ENCODE peak calls at places on chromosome 9, in five cellular contexts. One of them, this sample, is unnamed.

GRCh38 chr9:135990468-135991429 is 29.6 kb upstream of the UBAC1 start:
- DNase-seq in brain microvascular endothelial cell: no peak
- DNase-seq in HepG2: peak
- DNase-seq in A549: peak
- DNase-seq in Panc1: no peak
- DNase-seq in this sample: peak

GRCh38 chr9:73116030-73116429 is 35.6 kb upstream of the ANXA1 start:
- DNase-seq in A549: no peak
- DNase-seq in Panc1: no peak
- DNase-seq in brain microvascular endothelial cell: peak
- DNase-seq in HepG2: no peak
- DNase-seq in this sample: no peak

GRCh38 chr9:138003485-138004190 is 126.1 kb downstream of the CACNA1B start:
- DNase-seq in Panc1: no peak
- DNase-seq in HepG2: no peak
- DNase-seq in brain microvascular endothelial cell: no peak
- DNase-seq in A549: no peak
- DNase-seq in this sample: no peak

GRCh38 chr9:20838218-20838617 is 154.2 kb downstream of the FOCAD start:
- DNase-seq in A549: no peak
- DNase-seq in Panc1: no peak
- DNase-seq in brain microvascular endothelial cell: no peak
- DNase-seq in HepG2: peak
- DNase-seq in this sample: no peak

GRCh38 chr9:131704195-131704983 is 35.5 kb downstream of the RAPGEF1 start:
- DNase-seq in HepG2: no peak
- DNase-seq in brain microvascular endothelial cell: no peak
- DNase-seq in A549: no peak
- DNase-seq in Panc1: no peak
- DNase-seq in this sample: no peak

GRCh38 chr9:94804917-94805544 is 78.5 kb downstream of the AOPEP start:
- DNase-seq in Panc1: no peak
- DNase-seq in HepG2: no peak
- DNase-seq in brain microvascular endothelial cell: no peak
- DNase-seq in A549: peak
- DNase-seq in this sample: no peak

GRCh38 chr9:108535526-108535925 is 320.3 kb downstream of the ACTL7B start:
- DNase-seq in A549: peak
- DNase-seq in Panc1: no peak
- DNase-seq in HepG2: peak
- DNase-seq in brain microvascular endothelial cell: no peak
- DNase-seq in this sample: no peak

GRCh38 chr9:22037954-22038690 is 29.0 kb upstream of the CDKN2B start:
- DNase-seq in Panc1: no peak
- DNase-seq in HepG2: no peak
- DNase-seq in A549: no peak
- DNase-seq in brain microvascular endothelial cell: no peak
- DNase-seq in this sample: no peak

GRCh38 chr9:33187519-33188218 is 20.5 kb upstream of the B4GALT1 start:
- DNase-seq in A549: no peak
- DNase-seq in HepG2: no peak
- DNase-seq in brain microvascular endothelial cell: no peak
- DNase-seq in Panc1: no peak
- DNase-seq in this sample: peak

GRCh38 chr9:137829260-137829996 is 48.2 kb upstream of the CACNA1B start:
- DNase-seq in Panc1: no peak
- DNase-seq in HepG2: no peak
- DNase-seq in A549: no peak
- DNase-seq in brain microvascular endothelial cell: no peak
- DNase-seq in this sample: no peak

GRCh38 chr9:98917691-98918487 is 25.8 kb upstream of the COL15A1 start:
- DNase-seq in HepG2: no peak
- DNase-seq in Panc1: no peak
- DNase-seq in brain microvascular endothelial cell: no peak
- DNase-seq in A549: no peak
- DNase-seq in this sample: no peak

GRCh38 chr9:119436261-119436660 is 67.0 kb upstream of the BRINP1 start:
- DNase-seq in A549: no peak
- DNase-seq in brain microvascular endothelial cell: no peak
- DNase-seq in HepG2: no peak
- DNase-seq in Panc1: no peak
- DNase-seq in this sample: no peak

GRCh38 chr9:92377904-92378303 is 26.5 kb downstream of the OGN start:
- DNase-seq in brain microvascular endothelial cell: no peak
- DNase-seq in A549: no peak
- DNase-seq in Panc1: no peak
- DNase-seq in HepG2: no peak
- DNase-seq in this sample: no peak

GRCh38 chr9:23851024-23851629 is 25.1 kb upstream of the ELAVL2 start:
- DNase-seq in brain microvascular endothelial cell: no peak
- DNase-seq in A549: peak
- DNase-seq in Panc1: no peak
- DNase-seq in HepG2: no peak
- DNase-seq in this sample: peak

GRCh38 chr9:19650292-19650691 is 138.5 kb downstream of the SLC24A2 start:
- DNase-seq in brain microvascular endothelial cell: no peak
- DNase-seq in HepG2: no peak
- DNase-seq in A549: no peak
- DNase-seq in Panc1: no peak
- DNase-seq in this sample: no peak

GRCh38 chr9:14415947-14416346 is 102.0 kb upstream of the NFIB start:
- DNase-seq in Panc1: no peak
- DNase-seq in A549: no peak
- DNase-seq in HepG2: no peak
- DNase-seq in brain microvascular endothelial cell: peak
- DNase-seq in this sample: no peak

GRCh38 chr9:107504585-107505455 is 15.3 kb upstream of the KLF4 start:
- DNase-seq in A549: peak
- DNase-seq in brain microvascular endothelial cell: peak
- DNase-seq in HepG2: peak
- DNase-seq in Panc1: peak
- DNase-seq in this sample: no peak

GRCh38 chr9:134196911-134197310 is 32.5 kb upstream of the RNU6ATAC start:
- DNase-seq in brain microvascular endothelial cell: no peak
- DNase-seq in HepG2: no peak
- DNase-seq in Panc1: no peak
- DNase-seq in A549: no peak
- DNase-seq in this sample: peak

GRCh38 chr9:29668732-29669131 is 2095.5 kb upstream of the C9orf72 start:
- DNase-seq in A549: no peak
- DNase-seq in Panc1: no peak
- DNase-seq in HepG2: no peak
- DNase-seq in brain microvascular endothelial cell: no peak
- DNase-seq in this sample: no peak

GRCh38 chr9:134894136-134894860 is 13.7 kb downstream of the FCN2 start:
- DNase-seq in brain microvascular endothelial cell: no peak
- DNase-seq in A549: no peak
- DNase-seq in Panc1: no peak
- DNase-seq in HepG2: no peak
- DNase-seq in this sample: no peak

GRCh38 chr9:85089188-85089969 is 419.9 kb downstream of the NTRK2 start:
- DNase-seq in brain microvascular endothelial cell: no peak
- DNase-seq in Panc1: no peak
- DNase-seq in A549: no peak
- DNase-seq in HepG2: no peak
- DNase-seq in this sample: no peak
- H3K27ac ChIP-seq in brain microvascular endothelial cell: no peak
- H3K27ac ChIP-seq in Panc1: no peak
- H3K27ac ChIP-seq in A549: no peak
- H3K27ac ChIP-seq in HepG2: no peak
- H3K27ac ChIP-seq in this sample: no peak

DNA sequence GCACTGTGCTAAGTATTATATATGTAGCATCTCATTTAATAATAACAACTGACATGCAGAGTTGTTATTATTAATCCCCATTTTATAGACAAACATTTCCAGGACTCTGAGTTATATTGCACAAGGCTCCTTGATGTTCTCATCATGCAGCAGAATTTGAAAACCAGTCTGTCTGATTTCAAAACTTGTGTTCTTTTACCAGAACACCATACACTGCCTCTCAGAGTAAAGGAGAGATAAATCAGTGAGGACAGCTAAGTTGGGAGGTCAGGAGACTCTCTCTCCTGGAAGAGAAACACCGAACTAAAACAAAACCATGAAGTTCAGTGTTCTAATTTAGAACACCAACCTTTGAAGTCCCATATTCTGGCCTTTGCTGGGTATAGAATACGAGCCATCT is 92.7 kb upstream of the TNC start:
- DNase-seq in Panc1: no peak
- DNase-seq in HepG2: no peak
- DNase-seq in brain microvascular endothelial cell: no peak
- DNase-seq in A549: no peak
- DNase-seq in this sample: no peak
- H3K27ac ChIP-seq in Panc1: no peak
- H3K27ac ChIP-seq in HepG2: no peak
- H3K27ac ChIP-seq in brain microvascular endothelial cell: no peak
- H3K27ac ChIP-seq in A549: no peak
- H3K27ac ChIP-seq in this sample: no peak

GRCh38 chr9:128160603-128160987 is 530 bp downstream of the BBLN start:
- DNase-seq in brain microvascular endothelial cell: peak
- DNase-seq in A549: no peak
- DNase-seq in HepG2: no peak
- DNase-seq in Panc1: no peak
- DNase-seq in this sample: no peak
- H3K27ac ChIP-seq in brain microvascular endothelial cell: peak
- H3K27ac ChIP-seq in A549: peak
- H3K27ac ChIP-seq in HepG2: peak
- H3K27ac ChIP-seq in Panc1: peak
- H3K27ac ChIP-seq in this sample: peak

DNA sequence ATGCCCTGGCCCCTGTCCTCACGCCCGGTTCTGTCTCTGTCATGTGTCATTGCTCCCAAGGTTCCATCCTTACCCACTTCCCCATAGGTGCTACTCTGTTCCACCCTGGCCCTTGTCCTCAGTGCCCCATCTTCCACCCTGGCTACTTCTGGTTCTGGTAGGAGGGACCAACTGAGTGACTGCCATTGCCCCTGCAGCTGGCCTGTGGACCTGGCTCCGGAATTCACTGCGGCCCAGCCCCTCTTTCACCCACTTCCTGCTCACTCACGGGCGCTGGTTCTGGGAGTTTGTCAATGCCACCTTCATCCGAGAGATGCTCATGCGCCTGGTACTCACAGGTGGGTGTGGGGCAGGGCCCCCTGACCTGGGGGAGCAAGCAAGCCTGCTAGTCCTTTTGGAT is 7.4 kb downstream of the PTGS1 start:
- DNase-seq in Panc1: no peak
- DNase-seq in brain microvascular endothelial cell: no peak
- DNase-seq in HepG2: no peak
- DNase-seq in A549: no peak
- DNase-seq in this sample: no peak
- H3K27ac ChIP-seq in Panc1: peak
- H3K27ac ChIP-seq in brain microvascular endothelial cell: no peak
- H3K27ac ChIP-seq in HepG2: no peak
- H3K27ac ChIP-seq in A549: peak
- H3K27ac ChIP-seq in this sample: no peak

DNA sequence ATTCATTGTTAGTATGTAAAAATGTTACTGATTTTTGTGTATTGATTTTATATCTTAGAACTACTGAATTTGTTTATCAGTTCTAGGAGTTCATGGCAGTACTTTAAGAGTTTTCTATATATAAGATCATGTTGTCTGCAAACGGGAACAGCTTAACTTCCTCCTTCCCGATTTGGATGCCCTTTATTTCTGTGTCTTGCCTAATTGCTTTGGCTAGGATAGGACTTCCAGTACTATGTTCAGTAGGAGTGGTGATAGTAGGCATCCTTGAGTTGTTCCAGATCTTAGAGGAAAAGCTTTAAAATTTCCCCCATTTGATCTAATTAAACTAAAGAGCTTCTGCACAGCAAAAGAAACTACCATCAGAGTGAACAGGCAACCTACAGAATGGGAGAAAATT is 20.1 kb downstream of the RCL1 start:
- DNase-seq in HepG2: no peak
- DNase-seq in brain microvascular endothelial cell: no peak
- DNase-seq in Panc1: no peak
- DNase-seq in A549: no peak
- DNase-seq in this sample: no peak
- H3K27ac ChIP-seq in HepG2: no peak
- H3K27ac ChIP-seq in brain microvascular endothelial cell: no peak
- H3K27ac ChIP-seq in Panc1: no peak
- H3K27ac ChIP-seq in A549: no peak
- H3K27ac ChIP-seq in this sample: no peak

GRCh38 chr9:2726620-2727335 is 9.5 kb downstream of the KCNV2 start:
- DNase-seq in A549: no peak
- DNase-seq in Panc1: no peak
- DNase-seq in brain microvascular endothelial cell: no peak
- DNase-seq in HepG2: no peak
- DNase-seq in this sample: no peak
- H3K27ac ChIP-seq in A549: peak
- H3K27ac ChIP-seq in Panc1: no peak
- H3K27ac ChIP-seq in brain microvascular endothelial cell: no peak
- H3K27ac ChIP-seq in HepG2: no peak
- H3K27ac ChIP-seq in this sample: no peak

GRCh38 chr9:30925635-30926034 is 1458.8 kb upstream of the ACO1 start:
- DNase-seq in A549: peak
- DNase-seq in brain microvascular endothelial cell: no peak
- DNase-seq in Panc1: no peak
- DNase-seq in HepG2: no peak
- DNase-seq in this sample: no peak

GRCh38 chr9:30925126-30925525 is 1459.3 kb upstream of the ACO1 start:
- DNase-seq in Panc1: no peak
- DNase-seq in A549: peak
- DNase-seq in HepG2: no peak
- DNase-seq in brain microvascular endothelial cell: no peak
- DNase-seq in this sample: no peak
- H3K27ac ChIP-seq in Panc1: no peak
- H3K27ac ChIP-seq in A549: no peak
- H3K27ac ChIP-seq in HepG2: no peak
- H3K27ac ChIP-seq in brain microvascular endothelial cell: no peak
- H3K27ac ChIP-seq in this sample: no peak

DNA sequence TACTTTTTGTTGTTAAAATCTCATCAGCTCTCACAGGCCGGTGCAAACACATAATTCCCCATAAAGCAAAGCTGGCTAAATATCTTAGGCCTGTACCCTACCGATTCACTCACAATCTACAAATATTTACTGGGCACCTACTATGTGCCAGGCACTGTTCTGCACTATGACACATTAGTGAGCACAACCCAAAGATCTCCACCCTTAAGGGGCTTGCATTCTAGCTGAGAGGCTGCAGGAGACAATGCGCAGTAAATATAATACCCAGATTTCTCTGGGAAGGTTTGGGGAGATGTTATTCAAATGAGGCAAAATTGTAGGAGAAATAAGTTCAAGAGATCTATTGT is 53.7 kb downstream of the FNBP1 start:
- DNase-seq in HepG2: no peak
- DNase-seq in Panc1: no peak
- DNase-seq in A549: no peak
- DNase-seq in brain microvascular endothelial cell: no peak
- DNase-seq in this sample: no peak
- H3K27ac ChIP-seq in HepG2: no peak
- H3K27ac ChIP-seq in Panc1: no peak
- H3K27ac ChIP-seq in A549: peak
- H3K27ac ChIP-seq in brain microvascular endothelial cell: no peak
- H3K27ac ChIP-seq in this sample: no peak

DNA sequence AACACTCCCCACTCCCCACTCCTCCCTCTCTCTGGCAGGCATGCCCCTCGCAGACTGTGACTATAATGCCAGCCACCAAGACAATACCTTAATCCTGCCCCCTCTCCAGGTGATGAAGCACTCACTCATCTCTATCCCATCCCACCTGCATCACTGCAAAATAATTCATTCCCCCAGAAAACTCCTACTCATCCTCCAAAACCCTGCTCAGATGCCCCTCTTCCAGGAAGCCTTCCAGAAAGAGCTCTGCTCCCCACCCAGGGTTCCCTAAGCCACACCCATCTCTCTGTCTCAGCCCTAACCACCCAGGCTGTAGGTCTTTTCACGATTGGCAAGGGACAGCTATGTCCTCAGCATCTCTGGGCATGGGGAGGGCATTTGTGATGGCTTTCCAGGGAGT is 17.2 kb downstream of the NR5A1 start:
- DNase-seq in A549: no peak
- DNase-seq in HepG2: no peak
- DNase-seq in brain microvascular endothelial cell: no peak
- DNase-seq in Panc1: no peak
- DNase-seq in this sample: no peak
- H3K27ac ChIP-seq in A549: no peak
- H3K27ac ChIP-seq in HepG2: no peak
- H3K27ac ChIP-seq in brain microvascular endothelial cell: no peak
- H3K27ac ChIP-seq in Panc1: no peak
- H3K27ac ChIP-seq in this sample: no peak